ENCODE peak calls at places on chromosome 2, in seven cellular contexts. H, U, B, E, Y, T and Q are unnamed samples.

GRCh38 chr2:141316606-141317005 is 814.2 kb downstream of the LRP1B start:
- DNase-seq in H (no peak), U (peak), B (no peak), E (no peak), Y (no peak), T (no peak), Q (no peak)

GRCh38 chr2:192377174-192377573 is 182.4 kb upstream of the TMEFF2 start:
- DNase-seq in H (no peak), U (no peak), B (no peak), E (no peak), Y (no peak), T (no peak), Q (no peak)

GRCh38 chr2:43129676-43130547 is 96.5 kb downstream of the ZFP36L2 start:
- DNase-seq in H (no peak), U (no peak), B (no peak), E (no peak), Y (no peak), T (no peak), Q (peak)

GRCh38 chr2:226649871-226650660 is 149.6 kb downstream of the IRS1 start:
- DNase-seq in H (peak), U (peak), B (peak), E (peak), Y (no peak), T (peak), Q (peak)

GRCh38 chr2:62201307-62201706 is 5.4 kb downstream of the B3GNT2 start:
- DNase-seq in H (no peak), U (no peak), B (no peak), E (peak), Y (no peak), T (no peak), Q (peak)

GRCh38 chr2:241014764-241015163 is 16.3 kb downstream of the SNED1 start:
- DNase-seq in H (no peak), U (no peak), B (no peak), E (no peak), Y (no peak), T (no peak), Q (no peak)

GRCh38 chr2:32699151-32699550 is 71.3 kb downstream of the TTC27 start:
- DNase-seq in H (no peak), U (peak), B (peak), E (no peak), Y (no peak), T (no peak), Q (no peak)

GRCh38 chr2:118607663-118608062 is 239.8 kb downstream of the EN1 start:
- DNase-seq in H (no peak), U (no peak), B (no peak), E (no peak), Y (no peak), T (no peak), Q (no peak)

GRCh38 chr2:205903549-205904129 is 182.3 kb downstream of the INO80D start:
- DNase-seq in H (peak), U (peak), B (peak), E (peak), Y (peak), T (no peak), Q (no peak)

GRCh38 chr2:196592912-196593881 is 46.3 kb upstream of the CCDC150 start:
- DNase-seq in H (peak), U (peak), B (peak), E (peak), Y (peak), T (no peak), Q (peak)

GRCh38 chr2:98637401-98638144 is 29.2 kb downstream of the UNC50 start:
- DNase-seq in H (no peak), U (no peak), B (no peak), E (no peak), Y (no peak), T (no peak), Q (no peak)

GRCh38 chr2:1653137-1653789 is 91.1 kb downstream of the PXDN start:
- DNase-seq in H (no peak), U (no peak), B (peak), E (peak), Y (peak), T (no peak), Q (peak)

GRCh38 chr2:164954954-164955701 is at the start of gene SLC38A11:
- DNase-seq in H (no peak), U (no peak), B (peak), E (no peak), Y (no peak), T (no peak), Q (no peak)

GRCh38 chr2:71166812-71167211 is 36.4 kb downstream of the MPHOSPH10 start:
- DNase-seq in H (no peak), U (no peak), B (no peak), E (no peak), Y (no peak), T (no peak), Q (no peak)

GRCh38 chr2:174331731-174332606 is 2.8 kb upstream of the SP9 start:
- DNase-seq in H (peak), U (no peak), B (peak), E (peak), Y (no peak), T (no peak), Q (no peak)

GRCh38 chr2:240159251-240159839 is 18.9 kb upstream of the OTOS start:
- DNase-seq in H (no peak), U (no peak), B (no peak), E (no peak), Y (no peak), T (no peak), Q (no peak)

GRCh38 chr2:120675460-120676130 is 60.1 kb upstream of the GLI2 start:
- DNase-seq in H (no peak), U (peak), B (peak), E (peak), Y (peak), T (no peak), Q (peak)

GRCh38 chr2:120132190-120132589 is 91.0 kb downstream of the TMEM185B start:
- DNase-seq in H (no peak), U (no peak), B (no peak), E (peak), Y (no peak), T (no peak), Q (peak)

GRCh38 chr2:220043155-220043992 is 415.9 kb downstream of the SLC4A3 start:
- DNase-seq in H (no peak), U (peak), B (no peak), E (peak), Y (no peak), T (no peak), Q (peak)

GRCh38 chr2:156191547-156191946 is 141.0 kb downstream of the NR4A2 start:
- DNase-seq in H (no peak), U (no peak), B (no peak), E (peak), Y (no peak), T (no peak), Q (no peak)

GRCh38 chr2:84847326-84848050 is 33.4 kb downstream of the TRABD2A start:
- DNase-seq in H (no peak), U (no peak), B (no peak), E (no peak), Y (no peak), T (no peak), Q (no peak)

GRCh38 chr2:96330407-96330806 is 5.2 kb upstream of the NCAPH start:
- DNase-seq in H (no peak), U (no peak), B (no peak), E (peak), Y (no peak), T (no peak), Q (peak)

GRCh38 chr2:218518876-218519275 is 49.3 kb downstream of the USP37 start:
- DNase-seq in H (no peak), U (no peak), B (no peak), E (no peak), Y (peak), T (no peak), Q (no peak)

GRCh38 chr2:19955544-19956422 is 34.1 kb downstream of the WDR35 start:
- DNase-seq in H (peak), U (peak), B (peak), E (peak), Y (peak), T (peak), Q (peak)

GRCh38 chr2:163604941-163605555 is 130.8 kb downstream of the FIGN start:
- DNase-seq in H (no peak), U (no peak), B (no peak), E (peak), Y (peak), T (no peak), Q (peak)

GRCh38 chr2:10346929-10347558 is 44.3 kb downstream of the HPCAL1 start:
- DNase-seq in H (no peak), U (no peak), B (no peak), E (no peak), Y (no peak), T (no peak), Q (peak)

GRCh38 chr2:237467447-237468179 is 19.4 kb upstream of the MLPH start:
- DNase-seq in H (no peak), U (no peak), B (no peak), E (no peak), Y (no peak), T (no peak), Q (no peak)

GRCh38 chr2:197464180-197464579 is 10.8 kb downstream of the COQ10B start:
- DNase-seq in H (no peak), U (no peak), B (no peak), E (no peak), Y (no peak), T (no peak), Q (peak)

GRCh38 chr2:228318218-228318617 is 136.7 kb upstream of the SPHKAP start:
- DNase-seq in H (peak), U (peak), B (peak), E (no peak), Y (no peak), T (peak), Q (no peak)

GRCh38 chr2:238949710-238950345 is 101.9 kb downstream of the TWIST2 start:
- DNase-seq in H (no peak), U (no peak), B (peak), E (no peak), Y (no peak), T (no peak), Q (no peak)

GRCh38 chr2:10425656-10426055 is 22.5 kb downstream of the ODC1 start:
- DNase-seq in H (no peak), U (no peak), B (no peak), E (no peak), Y (no peak), T (no peak), Q (no peak)

DNA sequence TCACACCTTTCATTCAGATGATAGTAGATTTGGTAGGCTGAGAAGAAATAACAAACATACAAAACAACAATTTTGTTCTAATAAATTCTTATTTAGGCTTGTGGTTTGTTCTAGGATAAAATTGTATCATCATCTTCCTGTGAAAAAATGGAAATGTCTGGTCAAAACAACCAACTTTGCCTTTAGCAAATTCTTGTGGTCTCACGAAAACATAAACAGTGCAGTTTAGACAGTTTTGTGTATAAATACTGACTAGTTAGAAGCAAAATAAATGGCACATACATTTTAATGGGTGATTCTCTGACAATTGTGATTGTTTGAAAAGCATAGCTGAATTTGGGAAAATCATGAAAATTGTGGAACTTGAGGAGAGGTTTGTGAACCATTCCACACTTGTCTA is 180.1 kb downstream of the TDRD15 start:
- DNase-seq in H (no peak), U (no peak), B (no peak), E (peak), Y (no peak), T (no peak), Q (no peak)
- H4K8ac ChIP-seq in H (no peak), U (no peak), B (no peak), E (no peak), Y (no peak), T (no peak), Q (no peak)

GRCh38 chr2:101223814-101224231 is 28.9 kb upstream of the CNOT11 start:
- DNase-seq in H (no peak), U (no peak), B (no peak), E (no peak), Y (no peak), T (no peak), Q (no peak)

DNA sequence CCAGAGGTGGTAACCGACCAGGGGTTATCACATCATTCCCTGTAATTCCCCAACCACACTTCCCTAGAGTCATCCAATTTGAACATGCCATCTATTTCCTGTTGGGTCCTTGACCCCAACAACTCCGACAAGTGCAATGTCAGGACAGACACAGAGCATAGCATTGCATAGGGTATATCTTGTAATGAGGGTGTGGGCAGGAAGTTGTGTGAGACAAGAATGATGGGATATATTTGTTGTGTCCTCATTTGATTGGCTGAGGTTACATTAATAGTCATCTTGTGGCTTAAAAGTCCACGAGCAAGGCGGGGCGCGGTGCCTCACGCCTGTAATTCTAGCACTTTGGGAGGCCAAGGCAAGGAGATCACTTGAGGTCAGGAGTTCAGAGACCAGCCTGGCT is 33.4 kb upstream of the CNOT11 start:
- DNase-seq in H (no peak), U (no peak), B (no peak), E (no peak), Y (no peak), T (no peak), Q (no peak)
- H4K8ac ChIP-seq in H (no peak), U (no peak), B (no peak), E (no peak), Y (no peak), T (no peak), Q (no peak)

GRCh38 chr2:154700142-154700541 is 1.6 kb downstream of the KCNJ3 start:
- DNase-seq in H (no peak), U (no peak), B (no peak), E (no peak), Y (no peak), T (no peak), Q (no peak)
- H4K8ac ChIP-seq in H (no peak), U (no peak), B (no peak), E (no peak), Y (no peak), T (no peak), Q (no peak)

DNA sequence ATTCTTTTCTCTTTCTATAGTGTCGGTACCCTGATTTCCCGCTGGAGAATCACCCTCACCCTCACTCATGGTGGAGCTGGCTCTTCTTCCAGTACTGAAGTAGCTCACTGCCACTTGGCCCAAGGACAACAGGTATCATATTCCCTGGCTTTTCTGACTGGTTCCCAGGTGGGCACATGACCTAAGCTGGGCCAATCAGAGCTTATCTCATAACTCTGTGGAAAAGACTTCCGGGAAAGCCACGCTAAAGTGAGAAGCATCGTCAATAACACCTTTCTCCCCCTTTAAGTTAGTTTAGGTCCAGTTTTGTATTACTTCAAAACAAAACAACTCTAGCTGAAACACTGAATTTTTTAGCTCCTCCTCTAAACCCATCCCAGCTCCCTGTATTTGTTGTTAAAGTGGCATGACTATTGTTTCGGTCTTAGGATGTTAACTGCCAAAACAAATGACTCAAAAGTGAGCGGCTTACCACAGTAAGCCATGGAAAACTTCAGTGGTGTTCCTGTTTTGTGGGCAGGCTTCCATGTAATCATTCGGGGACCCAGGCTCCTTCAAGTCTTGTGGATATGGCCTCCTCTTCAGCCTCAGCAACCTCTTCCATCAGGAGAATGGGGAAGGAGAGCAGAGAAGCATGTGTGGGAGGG is 137.4 kb upstream of the DLX2 start:
- DNase-seq in H (no peak), U (no peak), B (no peak), E (no peak), Y (no peak), T (no peak), Q (peak)
- H4K8ac ChIP-seq in H (no peak), U (no peak), B (no peak), E (no peak), Y (no peak), T (no peak), Q (no peak)

DNA sequence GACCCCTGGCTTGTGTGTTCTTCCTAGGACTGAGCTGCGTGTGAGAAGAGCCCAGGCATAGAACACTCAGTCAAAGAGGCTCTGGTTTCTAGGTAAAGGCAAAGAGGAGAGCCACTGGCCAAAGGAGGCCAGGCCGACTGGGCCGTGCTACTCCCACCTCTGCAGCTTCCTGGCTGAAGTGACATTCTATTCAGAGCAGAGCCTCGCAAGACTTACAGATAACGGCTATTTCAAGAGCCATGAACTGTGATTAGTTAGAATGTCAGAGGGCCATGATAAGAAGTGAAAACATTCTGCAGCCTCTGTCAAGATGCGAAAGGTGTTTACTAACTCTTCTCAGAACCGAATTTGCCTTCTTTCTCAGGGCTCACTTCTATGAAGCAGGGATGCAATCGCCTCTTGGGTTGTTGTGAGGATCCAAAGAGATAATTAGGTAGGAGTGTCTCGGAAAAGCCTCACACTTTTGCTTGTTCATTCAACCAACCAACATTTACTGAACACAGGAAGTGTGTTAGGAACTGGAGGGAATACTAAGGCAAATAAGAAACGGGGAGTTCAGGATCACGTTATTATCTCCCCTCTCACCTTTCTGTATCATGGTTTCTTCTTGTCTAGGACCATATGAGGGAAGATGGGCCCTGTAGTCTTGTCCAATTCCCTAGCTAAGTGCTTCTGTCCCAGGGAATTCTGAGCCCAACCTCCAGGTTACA is 3.4 kb upstream of the DNAJC5G start:
- DNase-seq in H (no peak), U (peak), B (no peak), E (no peak), Y (no peak), T (no peak), Q (no peak)
- H4K8ac ChIP-seq in H (no peak), U (no peak), B (no peak), E (no peak), Y (no peak), T (no peak), Q (no peak)